ENCODE peak calls at places on chromosome 17, in eight cellular contexts. V is foreskin fibroblast, X is spleen, F is fibroblast of mammary gland, Q is nephron progenitor cell, R is neural crest cell, P is OCI-LY7, L is progenitor cell of endocrine pancreas. B is an unnamed sample.

GRCh38 chr17:78315355-78316114 is 44.3 kb downstream of the SOCS3 start:
- DNase-seq in Q (no peak), R (no peak), P (no peak), V (peak), L (no peak), F (peak), X (no peak), B (no peak)

GRCh38 chr17:7356072-7356549 is 1.2 kb downstream of the TMEM95 start:
- DNase-seq in Q (peak), L (peak), X (peak), P (peak), R (peak), V (peak), F (peak), B (no peak)

GRCh38 chr17:29078183-29079045 is 35.5 kb downstream of the PIPOX start:
- DNase-seq in F (peak), L (no peak), P (no peak), V (no peak), X (no peak), R (no peak), Q (no peak), B (no peak)

GRCh38 chr17:2343421-2343820 is 6.1 kb downstream of the SGSM2 start:
- DNase-seq in V (no peak), X (no peak), R (no peak), P (no peak), Q (no peak), F (no peak), L (no peak), B (no peak)

GRCh38 chr17:73941919-73942530 is 261.5 kb upstream of the RPL38 start:
- DNase-seq in X (no peak), P (no peak), V (no peak), L (no peak), R (no peak), Q (no peak), F (no peak), B (peak)

GRCh38 chr17:28018439-28019070 is 23.9 kb upstream of the NLK start:
- DNase-seq in X (no peak), L (no peak), V (no peak), Q (no peak), F (peak), R (no peak), P (no peak), B (no peak)

GRCh38 chr17:68290268-68290954 is 516 bp downstream of the SLC16A6 start:
- DNase-seq in R (no peak), X (peak), F (no peak), P (peak), L (peak), V (no peak), Q (peak), B (no peak)

GRCh38 chr17:55285340-55286301 is 20.9 kb downstream of the HLF start:
- DNase-seq in X (no peak), L (no peak), Q (no peak), P (no peak), V (peak), R (no peak), F (peak), B (no peak)

GRCh38 chr17:57677301-57677700 is 67.8 kb downstream of the CCDC182 start:
- DNase-seq in F (no peak), V (no peak), Q (no peak), R (no peak), L (no peak), P (no peak), X (peak), B (no peak)

GRCh38 chr17:57911834-57912673 is 43.2 kb downstream of the CUEDC1 start:
- DNase-seq in R (no peak), L (no peak), X (no peak), P (no peak), F (peak), V (no peak), Q (peak), B (no peak)

GRCh38 chr17:41464682-41465081 is 2.5 kb downstream of the KRT32 start:
- DNase-seq in X (no peak), L (no peak), R (no peak), F (peak), P (no peak), Q (no peak), V (peak), B (no peak)

GRCh38 chr17:38789185-38789584 is 10.2 kb downstream of the PIP4K2B start:
- DNase-seq in L (no peak), F (peak), P (no peak), V (peak), Q (peak), R (no peak), X (no peak), B (no peak)

GRCh38 chr17:1606352-1606985 is 22.2 kb downstream of the SLC43A2 start:
- DNase-seq in P (no peak), R (no peak), Q (peak), F (no peak), X (no peak), L (no peak), V (no peak), B (no peak)

GRCh38 chr17:74647871-74648672 is 24.5 kb upstream of the CD300E start:
- DNase-seq in X (no peak), L (no peak), R (no peak), V (no peak), Q (no peak), P (no peak), F (no peak), B (no peak)

GRCh38 chr17:1171953-1172352 is 7.8 kb downstream of the ABR start:
- DNase-seq in R (no peak), V (no peak), F (no peak), L (no peak), Q (no peak), P (no peak), X (no peak), B (no peak)

GRCh38 chr17:35053204-35053603 is 10.3 kb downstream of the RFFL start:
- DNase-seq in L (no peak), F (no peak), X (no peak), R (no peak), Q (no peak), P (no peak), V (no peak), B (no peak)

GRCh38 chr17:77745702-77746101 is 212.8 kb upstream of the TNRC6C start:
- DNase-seq in L (no peak), R (no peak), X (no peak), P (no peak), V (no peak), Q (no peak), F (no peak), B (no peak)

GRCh38 chr17:1486802-1487695 is 5.4 kb downstream of the MYO1C start:
- DNase-seq in V (peak), Q (peak), F (peak), X (peak), L (peak), R (no peak), P (peak), B (no peak)

GRCh38 chr17:1577186-1577585 is 14.6 kb upstream of the PITPNA start:
- DNase-seq in X (peak), R (no peak), V (peak), P (no peak), L (no peak), Q (no peak), F (peak), B (no peak)

GRCh38 chr17:58326609-58327341 is 1.8 kb downstream of the TSPOAP1 start:
- DNase-seq in Q (no peak), V (no peak), P (peak), F (no peak), L (no peak), X (peak), R (no peak), B (no peak)

GRCh38 chr17:67855504-67856324 is 30.4 kb downstream of the BPTF start:
- DNase-seq in V (no peak), Q (no peak), L (no peak), F (no peak), R (no peak), X (no peak), P (peak), B (no peak)

GRCh38 chr17:53588317-53588716 is 234.4 kb upstream of the KIF2B start:
- DNase-seq in X (no peak), R (no peak), F (no peak), P (no peak), V (no peak), L (no peak), Q (no peak), B (no peak)

GRCh38 chr17:62629556-62630364 is 2.3 kb downstream of the MRC2 start:
- DNase-seq in Q (no peak), V (no peak), P (no peak), F (no peak), L (no peak), R (no peak), X (no peak), B (no peak)

GRCh38 chr17:65167581-65167980 is 30.4 kb downstream of the RGS9 start:
- DNase-seq in R (no peak), V (no peak), P (no peak), Q (peak), L (no peak), X (peak), F (no peak), B (no peak)

GRCh38 chr17:72632026-72632684 is 460.3 kb downstream of the SLC39A11 start:
- DNase-seq in F (no peak), P (no peak), X (no peak), Q (no peak), L (no peak), R (no peak), V (no peak), B (no peak)

GRCh38 chr17:42608692-42609181 is 437 bp downstream of the RETREG3 start:
- DNase-seq in R (peak), F (peak), P (peak), Q (no peak), V (no peak), L (no peak), X (no peak), B (no peak)

GRCh38 chr17:82909322-82909904 is 69.6 kb upstream of the ZNF750 start:
- DNase-seq in R (no peak), P (no peak), Q (no peak), L (no peak), X (no peak), F (no peak), V (no peak), B (no peak)

GRCh38 chr17:4032738-4033137 is 68.5 kb upstream of the ATP2A3 start:
- DNase-seq in L (no peak), F (no peak), R (no peak), Q (no peak), X (no peak), V (no peak), P (peak), B (no peak)

GRCh38 chr17:62919388-62919787 is 46.6 kb upstream of the TANC2 start:
- DNase-seq in F (peak), L (no peak), R (no peak), P (no peak), Q (no peak), V (peak), X (no peak), B (no peak)

GRCh38 chr17:58329808-58330543 is 1.4 kb upstream of the TSPOAP1 start:
- DNase-seq in R (no peak), P (peak), X (no peak), Q (no peak), V (no peak), L (no peak), F (no peak), B (no peak)

GRCh38 chr17:36104601-36105000 is 974 bp downstream of the CCL4 start:
- DNase-seq in L (no peak), Q (no peak), X (no peak), R (no peak), P (no peak), F (no peak), V (no peak), B (no peak)

GRCh38 chr17:49582789-49583188 is 7.1 kb downstream of the NXPH3 start:
- DNase-seq in P (no peak), X (no peak), Q (no peak), F (peak), L (no peak), V (no peak), R (no peak), B (no peak)

GRCh38 chr17:50596191-50597037 is 35.9 kb downstream of the CACNA1G start:
- DNase-seq in R (peak), V (no peak), L (no peak), F (no peak), X (no peak), P (no peak), Q (peak), B (no peak)
- TF ChIP-seq CTCF in R (peak), V (peak), L (peak), F (peak), X (no peak), P (no peak), Q (peak), B (peak)

GRCh38 chr17:19507673-19508326 is 25.9 kb upstream of the SLC47A1 start:
- DNase-seq in V (peak), L (peak), X (peak), R (peak), F (peak), P (peak), Q (peak), B (peak)
- TF ChIP-seq CTCF in V (no peak), L (no peak), X (no peak), R (no peak), F (no peak), P (no peak), Q (no peak), B (no peak)

GRCh38 chr17:18143044-18143936 is 34.7 kb downstream of the MYO15A start:
- DNase-seq in V (no peak), X (no peak), F (peak), R (peak), Q (no peak), P (peak), L (no peak), B (no peak)
- TF ChIP-seq CTCF in V (peak), X (no peak), F (peak), R (peak), Q (peak), P (peak), L (peak), B (peak)

GRCh38 chr17:8739104-8739503 is 5.5 kb downstream of the CCDC42 start:
- DNase-seq in Q (peak), F (no peak), V (no peak), X (no peak), P (no peak), R (peak), L (no peak), B (no peak)
- TF ChIP-seq CTCF in Q (no peak), F (no peak), V (no peak), X (no peak), P (no peak), R (no peak), L (no peak), B (no peak)

GRCh38 chr17:47789611-47790520 is 31.7 kb downstream of the OSBPL7 start:
- DNase-seq in Q (peak), L (peak), P (no peak), V (peak), R (peak), F (peak), X (peak), B (no peak)
- TF ChIP-seq CTCF in Q (peak), L (peak), P (no peak), V (peak), R (peak), F (peak), X (peak), B (peak)

GRCh38 chr17:60601443-60602384 is 1.7 kb downstream of the PPM1D start:
- DNase-seq in X (no peak), R (peak), P (peak), Q (peak), F (peak), L (peak), V (peak), B (no peak)
- TF ChIP-seq CTCF in X (no peak), R (peak), P (peak), Q (no peak), F (no peak), L (peak), V (no peak), B (peak)

GRCh38 chr17:66313325-66313724 is 10.9 kb downstream of the PRKCA start:
- DNase-seq in Q (no peak), R (no peak), X (no peak), V (no peak), P (no peak), L (no peak), F (no peak), B (no peak)

GRCh38 chr17:66312912-66313311 is 10.5 kb downstream of the PRKCA start:
- DNase-seq in P (no peak), L (no peak), V (no peak), X (no peak), F (no peak), R (no peak), Q (no peak), B (no peak)

GRCh38 chr17:66309793-66310192 is 7.4 kb downstream of the PRKCA start:
- DNase-seq in L (no peak), V (no peak), R (no peak), X (no peak), P (no peak), Q (no peak), F (no peak), B (no peak)

GRCh38 chr17:66308856-66309255 is 6.4 kb downstream of the PRKCA start:
- DNase-seq in L (no peak), R (no peak), V (no peak), P (no peak), X (no peak), F (no peak), Q (no peak), B (no peak)

GRCh38 chr17:66310528-66311148 is 8.2 kb downstream of the PRKCA start:
- DNase-seq in X (no peak), R (no peak), F (no peak), Q (no peak), L (no peak), V (no peak), P (no peak), B (no peak)
- TF ChIP-seq CTCF in X (no peak), R (no peak), F (peak), Q (no peak), L (no peak), V (no peak), P (peak), B (peak)

GRCh38 chr17:81906476-81907218 is 4.6 kb downstream of the PCYT2 start:
- DNase-seq in P (peak), X (no peak), V (no peak), R (no peak), F (no peak), Q (no peak), L (no peak), B (no peak)
- TF ChIP-seq CTCF in P (peak), X (no peak), V (no peak), R (no peak), F (no peak), Q (no peak), L (no peak), B (peak)